ENCODE peak calls at places on chromosomes 6 and 20, in ten cellular contexts. One of them, this sample, is unnamed.

GRCh38 chr6:32615885-32616532 is 21.2 kb upstream of the HLA-DQA1 start:
- DNase-seq in HS-5: no peak
- DNase-seq in brain microvascular endothelial cell: no peak
- DNase-seq in cardiac fibroblast: no peak
- DNase-seq in esophagus squamous epithelium: no peak
- DNase-seq in GM12864: no peak
- DNase-seq in EL: no peak
- DNase-seq in tibial artery: no peak
- DNase-seq in HT-29: no peak
- DNase-seq in NB4: no peak
- DNase-seq in this sample: no peak

GRCh38 chr6:72651967-72652956 is 30.4 kb downstream of the KCNQ5 start:
- DNase-seq in HS-5: no peak
- DNase-seq in brain microvascular endothelial cell: no peak
- DNase-seq in cardiac fibroblast: no peak
- DNase-seq in esophagus squamous epithelium: no peak
- DNase-seq in GM12864: no peak
- DNase-seq in EL: peak; percentile 16
- DNase-seq in tibial artery: no peak
- DNase-seq in HT-29: no peak
- DNase-seq in NB4: no peak
- DNase-seq in this sample: no peak

GRCh38 chr6:113094781-113095180 is 747.7 kb downstream of the RFPL4B start:
- DNase-seq in HS-5: no peak
- DNase-seq in brain microvascular endothelial cell: peak; percentile 34
- DNase-seq in cardiac fibroblast: peak; percentile 26
- DNase-seq in esophagus squamous epithelium: no peak
- DNase-seq in GM12864: no peak
- DNase-seq in EL: peak; percentile 25
- DNase-seq in tibial artery: no peak
- DNase-seq in HT-29: no peak
- DNase-seq in NB4: no peak
- DNase-seq in this sample: no peak

GRCh38 chr20:15449061-15449460 is 1111.6 kb upstream of the FLRT3 start:
- DNase-seq in HS-5: no peak
- DNase-seq in brain microvascular endothelial cell: no peak
- DNase-seq in cardiac fibroblast: no peak
- DNase-seq in esophagus squamous epithelium: no peak
- DNase-seq in GM12864: no peak
- DNase-seq in EL: no peak
- DNase-seq in tibial artery: no peak
- DNase-seq in HT-29: no peak
- DNase-seq in NB4: no peak
- DNase-seq in this sample: no peak

GRCh38 chr20:6057704-6058103 is 3.8 kb upstream of the LRRN4 start:
- DNase-seq in HS-5: no peak
- DNase-seq in brain microvascular endothelial cell: no peak
- DNase-seq in cardiac fibroblast: no peak
- DNase-seq in esophagus squamous epithelium: no peak
- DNase-seq in GM12864: no peak
- DNase-seq in EL: no peak
- DNase-seq in tibial artery: no peak
- DNase-seq in HT-29: no peak
- DNase-seq in NB4: peak; percentile 71
- DNase-seq in this sample: no peak

GRCh38 chr6:43708857-43709653 is 21.5 kb upstream of the MRPS18A start:
- DNase-seq in HS-5: no peak
- DNase-seq in brain microvascular endothelial cell: peak; percentile 61
- DNase-seq in cardiac fibroblast: peak; percentile 95
- DNase-seq in esophagus squamous epithelium: no peak
- DNase-seq in GM12864: no peak
- DNase-seq in EL: peak; percentile 73
- DNase-seq in tibial artery: no peak
- DNase-seq in HT-29: no peak
- DNase-seq in NB4: peak; percentile 80
- DNase-seq in this sample: peak; percentile 29

GRCh38 chr6:147699637-147700036 is 191.1 kb downstream of the SAMD5 start:
- DNase-seq in HS-5: peak; percentile 62
- DNase-seq in brain microvascular endothelial cell: peak; percentile 64
- DNase-seq in cardiac fibroblast: peak; percentile 20
- DNase-seq in esophagus squamous epithelium: no peak
- DNase-seq in GM12864: no peak
- DNase-seq in EL: peak; percentile 62
- DNase-seq in tibial artery: no peak
- DNase-seq in HT-29: no peak
- DNase-seq in NB4: no peak
- DNase-seq in this sample: no peak

GRCh38 chr20:1108437-1108920 is 9.9 kb upstream of the PSMF1 start:
- DNase-seq in HS-5: no peak
- DNase-seq in brain microvascular endothelial cell: peak; percentile 32
- DNase-seq in cardiac fibroblast: peak; percentile 47
- DNase-seq in esophagus squamous epithelium: no peak
- DNase-seq in GM12864: no peak
- DNase-seq in EL: peak; percentile 53
- DNase-seq in tibial artery: no peak
- DNase-seq in HT-29: peak; percentile 57
- DNase-seq in NB4: peak; percentile 58
- DNase-seq in this sample: peak; percentile 55

GRCh38 chr20:8155848-8156602 is 24.0 kb downstream of the PLCB1 start:
- DNase-seq in HS-5: no peak
- DNase-seq in brain microvascular endothelial cell: peak; percentile 27
- DNase-seq in cardiac fibroblast: no peak
- DNase-seq in esophagus squamous epithelium: no peak
- DNase-seq in GM12864: no peak
- DNase-seq in EL: no peak
- DNase-seq in tibial artery: no peak
- DNase-seq in HT-29: no peak
- DNase-seq in NB4: no peak
- DNase-seq in this sample: no peak

GRCh38 chr6:144353871-144354314 is 68.8 kb downstream of the UTRN start:
- DNase-seq in HS-5: no peak
- DNase-seq in brain microvascular endothelial cell: no peak
- DNase-seq in cardiac fibroblast: no peak
- DNase-seq in esophagus squamous epithelium: no peak
- DNase-seq in GM12864: peak; percentile 47
- DNase-seq in EL: no peak
- DNase-seq in tibial artery: no peak
- DNase-seq in HT-29: no peak
- DNase-seq in NB4: peak; percentile 40
- DNase-seq in this sample: peak; percentile 84

GRCh38 chr6:117265425-117266266 is at the start of gene VGLL2:
- DNase-seq in HS-5: no peak
- DNase-seq in brain microvascular endothelial cell: no peak
- DNase-seq in cardiac fibroblast: peak; percentile 48
- DNase-seq in esophagus squamous epithelium: no peak
- DNase-seq in GM12864: no peak
- DNase-seq in EL: peak; percentile 57
- DNase-seq in tibial artery: no peak
- DNase-seq in HT-29: no peak
- DNase-seq in NB4: no peak
- DNase-seq in this sample: no peak

GRCh38 chr6:157621401-157621800 is 201.6 kb upstream of the SNX9 start:
- DNase-seq in HS-5: no peak
- DNase-seq in brain microvascular endothelial cell: no peak
- DNase-seq in cardiac fibroblast: no peak
- DNase-seq in esophagus squamous epithelium: no peak
- DNase-seq in GM12864: no peak
- DNase-seq in EL: no peak
- DNase-seq in tibial artery: peak; percentile 64
- DNase-seq in HT-29: no peak
- DNase-seq in NB4: no peak
- DNase-seq in this sample: no peak

GRCh38 chr6:32371204-32371603 is 499 bp downstream of the TSBP1 start:
- DNase-seq in HS-5: no peak
- DNase-seq in brain microvascular endothelial cell: no peak
- DNase-seq in cardiac fibroblast: peak; percentile 29
- DNase-seq in esophagus squamous epithelium: no peak
- DNase-seq in GM12864: no peak
- DNase-seq in EL: peak; percentile 30
- DNase-seq in tibial artery: no peak
- DNase-seq in HT-29: no peak
- DNase-seq in NB4: no peak
- DNase-seq in this sample: no peak